ENCODE peak calls at places on chromosome 20, in four cellular contexts. S is HL-60, J is GM12878, U is GM12891. I is an unnamed sample.

GRCh38 chr20:9021699-9022098 is 47.2 kb upstream of the PLCB4 start:
- DNase-seq in S (no peak), J (no peak), U (no peak), I (no peak)

GRCh38 chr20:43994486-43995100 is 79.9 kb downstream of the TOX2 start:
- DNase-seq in S (no peak), U (no peak), J (no peak), I (no peak)

GRCh38 chr20:62831854-62832211 is 15.0 kb downstream of the COL9A3 start:
- DNase-seq in S (no peak), J (no peak), U (no peak), I (no peak)

GRCh38 chr20:44115762-44116644 is 71.0 kb downstream of the JPH2 start:
- DNase-seq in U (no peak), J (no peak), S (no peak), I (no peak)

GRCh38 chr20:39669659-39670058 is 707.5 kb downstream of the DHX35 start:
- DNase-seq in S (no peak), U (no peak), J (no peak), I (no peak)

GRCh38 chr20:54598351-54598750 is 123.0 kb downstream of the DOK5 start:
- DNase-seq in U (no peak), S (no peak), J (no peak), I (no peak)

GRCh38 chr20:49431345-49431744 is 51.1 kb downstream of the KCNB1 start:
- DNase-seq in J (no peak), U (no peak), S (no peak), I (no peak)

GRCh38 chr20:58555078-58555765 is 40.0 kb upstream of the APCDD1L start:
- DNase-seq in J (no peak), S (no peak), U (no peak), I (no peak)

GRCh38 chr20:46128310-46129151 is 10.4 kb downstream of the CD40 start:
- DNase-seq in U (no peak), J (no peak), S (no peak), I (peak)

GRCh38 chr20:35968930-35969329 is 540 bp downstream of the CNBD2 start:
- DNase-seq in S (no peak), U (no peak), J (no peak), I (no peak)

GRCh38 chr20:8073024-8073832 is 53.7 kb upstream of the TMX4 start:
- DNase-seq in S (peak), U (no peak), J (no peak), I (no peak)

GRCh38 chr20:35617397-35618031 is 1.9 kb downstream of the SPAG4 start:
- DNase-seq in U (peak), J (peak), S (peak), I (peak)

GRCh38 chr20:10754809-10755208 is 81.0 kb upstream of the JAG1 start:
- DNase-seq in U (no peak), S (no peak), J (no peak), I (no peak)

GRCh38 chr20:36548006-36548315 is 6.6 kb downstream of the MYL9 start:
- DNase-seq in U (no peak), J (no peak), S (no peak), I (peak)

GRCh38 chr20:32037929-32038328 is 14.1 kb upstream of the HCK start:
- DNase-seq in S (peak), J (no peak), U (no peak), I (no peak)

GRCh38 chr20:57663241-57663640 is 43.0 kb upstream of the ZBP1 start:
- DNase-seq in J (no peak), S (no peak), U (peak), I (no peak)

GRCh38 chr20:24384865-24385264 is 84.6 kb upstream of the SYNDIG1 start:
- DNase-seq in S (no peak), J (no peak), U (no peak), I (no peak)

GRCh38 chr20:45037050-45037449 is 63.9 kb downstream of the KCNS1 start:
- DNase-seq in U (no peak), S (no peak), J (no peak), I (no peak)

GRCh38 chr20:62143118-62143975 is at the start of the genes PSMA7 and SS18L1:
- DNase-seq in S (peak), U (peak), J (no peak), I (peak)

GRCh38 chr20:20393207-20393606 is 25.3 kb downstream of the INSM1 start:
- DNase-seq in U (no peak), S (no peak), J (no peak), I (peak)

GRCh38 chr20:37968726-37969401 is 64.4 kb downstream of the TTI1 start:
- DNase-seq in J (no peak), S (no peak), U (no peak), I (no peak)

GRCh38 chr20:35179292-35180212 is 7.7 kb downstream of the PROCR start:
- DNase-seq in J (no peak), S (no peak), U (no peak), I (no peak)

GRCh38 chr20:25116746-25117457 is 35.0 kb upstream of the VSX1 start:
- DNase-seq in S (no peak), U (no peak), J (no peak), I (no peak)

GRCh38 chr20:14507711-14508110 is 170.3 kb upstream of the FLRT3 start:
- DNase-seq in S (no peak), J (no peak), U (no peak), I (no peak)

GRCh38 chr20:63574156-63574828 is at the start of gene HELZ2:
- DNase-seq in U (peak), J (no peak), S (peak), I (peak)

GRCh38 chr20:33753763-33754162 is 22.0 kb downstream of the ZNF341 start:
- DNase-seq in S (no peak), J (no peak), U (no peak), I (no peak)

GRCh38 chr20:44302026-44302669 is 8.9 kb downstream of the FITM2 start:
- DNase-seq in U (no peak), J (no peak), S (no peak), I (no peak)

GRCh38 chr20:4725263-4725550 is 3.5 kb downstream of the PRND start:
- DNase-seq in U (no peak), S (no peak), J (no peak), I (no peak)

GRCh38 chr20:4728121-4728520 is 6.4 kb downstream of the PRND start:
- DNase-seq in U (no peak), J (no peak), S (no peak), I (no peak)

GRCh38 chr20:4729265-4729664 is 7.6 kb downstream of the PRND start:
- DNase-seq in U (no peak), S (no peak), J (no peak), I (no peak)

GRCh38 chr20:4726710-4727391 is 5.1 kb downstream of the PRND start:
- DNase-seq in S (no peak), J (peak), U (peak), I (no peak)

DNA sequence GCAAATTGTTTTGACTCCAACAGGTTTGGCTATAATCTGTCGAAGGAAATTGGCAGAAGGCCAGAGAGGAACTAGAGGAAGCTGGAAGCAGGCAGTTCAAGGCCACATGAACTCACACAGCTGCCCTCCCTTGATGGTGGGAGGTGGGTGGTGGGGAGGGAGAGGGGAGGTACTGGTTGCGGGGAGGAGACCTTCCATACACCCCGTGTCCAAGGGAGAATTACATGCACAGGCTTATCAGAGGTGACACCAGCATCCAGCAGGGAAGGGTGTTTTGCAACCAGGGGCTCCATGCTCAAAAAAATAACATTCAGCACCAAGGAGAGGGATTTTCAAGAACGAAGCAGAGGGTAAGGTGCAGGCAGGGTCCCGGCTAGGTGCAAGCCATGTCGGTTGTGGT is 9.1 kb downstream of the PRND start:
- DNase-seq in U (no peak), S (no peak), J (no peak), I (peak)
- TF ChIP-seq SPI1 in U (no peak), S (no peak), J (no peak), I (no peak)

GRCh38 chr20:47546184-47547033 is 44.7 kb downstream of the NCOA3 start:
- DNase-seq in J (no peak), U (no peak), S (no peak), I (no peak)
- TF ChIP-seq SPI1 in J (no peak), U (no peak), S (no peak), I (no peak)

DNA sequence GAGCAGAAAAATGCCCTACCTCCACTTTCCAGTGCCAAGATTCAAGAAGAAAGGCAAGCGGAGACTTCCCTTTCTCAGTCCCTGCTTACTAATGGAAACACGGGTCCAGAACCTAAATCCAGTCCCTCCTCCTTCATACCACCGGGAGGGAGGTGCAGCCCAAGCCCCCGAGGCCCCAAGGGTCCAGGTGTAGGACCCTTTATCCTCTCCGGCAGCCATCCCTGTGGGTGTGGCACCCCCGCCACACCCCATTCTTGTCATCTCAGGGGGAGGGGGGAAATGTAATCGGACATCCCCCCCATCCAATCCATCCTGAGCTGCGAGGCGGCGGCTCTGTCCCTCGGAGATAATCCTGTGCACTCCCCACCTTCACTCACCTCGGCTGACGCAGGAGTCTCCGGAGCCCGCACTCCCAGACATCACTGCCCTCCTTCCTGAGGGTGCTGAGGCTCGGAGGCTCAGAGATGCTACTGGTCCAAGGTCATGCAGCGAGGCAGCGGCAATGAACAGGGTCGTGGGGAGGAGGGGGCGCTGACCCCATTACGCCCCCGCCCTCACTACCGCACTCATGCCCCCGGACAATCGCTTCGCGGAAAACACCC is 620 bp downstream of the ADISSP start:
- DNase-seq in S (no peak), U (no peak), J (no peak), I (peak)
- TF ChIP-seq SPI1 in S (peak), U (no peak), J (no peak), I (no peak)

GRCh38 chr20:2387180-2387577 is 6.5 kb downstream of the TGM6 start:
- DNase-seq in S (peak), U (no peak), J (peak), I (peak)

GRCh38 chr20:2385496-2385895 is 4.8 kb downstream of the TGM6 start:
- DNase-seq in S (no peak), U (no peak), J (no peak), I (no peak)

GRCh38 chr20:2385026-2385425 is 4.3 kb downstream of the TGM6 start:
- DNase-seq in J (no peak), S (no peak), U (no peak), I (no peak)

GRCh38 chr20:2387580-2387979 is 6.9 kb downstream of the TGM6 start:
- DNase-seq in S (no peak), J (no peak), U (no peak), I (no peak)

DNA sequence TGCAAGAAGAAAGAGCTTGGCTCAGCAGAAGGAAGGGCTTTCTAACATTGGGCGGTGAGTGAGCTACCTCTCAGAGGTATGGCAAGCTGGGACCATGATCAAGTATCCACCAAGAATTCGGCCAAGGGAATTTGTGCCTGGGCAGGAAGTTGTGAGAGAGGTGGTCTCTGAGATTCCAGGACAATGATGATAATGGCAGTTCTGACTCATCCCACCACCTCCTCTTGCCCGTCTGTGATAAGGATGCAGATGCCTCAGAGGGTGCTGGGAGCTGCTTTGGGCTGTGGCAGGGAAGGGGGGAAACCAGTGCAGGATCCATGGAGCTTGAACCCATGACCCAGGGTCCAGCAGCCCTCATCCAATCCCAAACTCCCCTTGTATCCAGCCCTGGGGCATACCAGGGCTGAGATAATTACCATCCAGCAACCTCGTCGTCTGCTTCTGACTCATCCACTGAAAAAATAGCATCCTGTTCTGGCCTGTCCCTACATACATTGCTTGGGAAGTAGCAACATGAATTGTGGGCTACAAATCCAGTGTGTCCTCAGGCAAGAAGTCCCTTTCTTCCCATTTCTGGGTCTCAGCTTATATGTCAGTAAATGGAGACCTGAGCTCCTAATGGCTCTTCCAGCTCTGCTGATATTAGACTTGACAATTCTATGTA is 5.9 kb downstream of the TGM6 start:
- DNase-seq in J (no peak), S (no peak), U (no peak), I (no peak)
- TF ChIP-seq SPI1 in J (no peak), S (no peak), U (no peak), I (no peak)

GRCh38 chr20:11891827-11892521 is 25.7 kb upstream of the BTBD3 start:
- DNase-seq in J (peak), U (peak), S (peak), I (peak)

GRCh38 chr20:11890331-11891080 is 27.2 kb upstream of the BTBD3 start:
- DNase-seq in S (peak), U (peak), J (peak), I (peak)

GRCh38 chr20:11894072-11894471 is 23.6 kb upstream of the BTBD3 start:
- DNase-seq in J (no peak), S (no peak), U (no peak), I (no peak)

GRCh38 chr20:11888648-11889047 is 29.0 kb upstream of the BTBD3 start:
- DNase-seq in U (no peak), J (no peak), S (no peak), I (no peak)

DNA sequence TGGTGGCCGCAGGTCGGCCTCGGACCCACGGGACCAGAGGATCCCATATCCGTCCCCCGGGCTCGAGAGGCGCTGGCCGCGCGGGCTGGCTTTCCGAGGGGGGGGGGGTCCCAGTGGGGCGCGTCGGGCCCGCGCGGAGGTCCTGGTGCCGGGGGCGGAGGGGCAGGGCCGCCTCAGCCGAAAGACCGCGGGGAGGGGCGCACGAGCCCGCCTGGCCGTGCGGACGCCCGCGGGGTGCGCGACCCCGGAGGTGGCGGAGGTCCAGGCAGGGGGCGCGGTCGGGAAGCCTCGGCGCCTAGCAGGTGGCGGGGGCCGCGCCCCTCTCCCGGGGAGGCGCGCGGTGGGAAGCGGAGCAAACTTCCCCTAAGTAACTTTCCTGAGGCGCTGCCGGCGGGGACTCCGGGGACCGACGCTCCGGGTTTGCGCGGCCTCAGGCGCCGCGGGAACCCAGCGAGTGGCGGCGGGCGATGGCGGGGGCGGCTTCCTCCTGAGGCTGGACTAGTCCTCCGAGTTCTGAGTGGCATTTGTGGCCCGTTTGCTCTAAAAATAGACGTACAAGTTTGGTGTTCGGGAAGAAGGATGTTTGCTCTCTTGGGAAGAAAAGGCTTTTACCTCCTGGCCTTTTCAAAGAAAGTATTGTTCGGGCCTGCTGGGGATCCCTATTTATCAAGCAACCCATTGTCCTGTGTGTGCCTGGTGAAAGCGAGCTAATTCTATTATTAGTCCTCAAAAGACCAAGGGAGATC is 26.4 kb upstream of the BTBD3 start:
- DNase-seq in S (peak), J (no peak), U (peak), I (peak)
- TF ChIP-seq SPI1 in S (no peak), J (no peak), U (no peak), I (no peak)

I was measured in K562.